ENCODE peak calls at places on chromosomes 1 and 21, in eight cellular contexts. F, G, S, W, Z, Y, H and E are unnamed samples.

GRCh38 chr21:39444406-39445145 is 1.0 kb downstream of the LCA5L start:
- DNase-seq in F (no peak), G (peak; percentile 13), S (peak; percentile 63), W (no peak), Z (peak; percentile 45), Y (peak; percentile 32), H (no peak), E (peak; percentile 21)

GRCh38 chr21:14901482-14901958 is 163.3 kb downstream of the NRIP1 start:
- DNase-seq in F (no peak), G (peak; percentile 85), S (peak; percentile 24), W (no peak), Z (no peak), Y (peak; percentile 69), H (no peak), E (peak; percentile 81)

GRCh38 chr1:198749279-198749678 is 110.4 kb downstream of the PTPRC start:
- DNase-seq in F (no peak), G (peak; percentile 71), S (no peak), W (no peak), Z (no peak), Y (peak; percentile 60), H (no peak), E (peak; percentile 60)

GRCh38 chr1:203378529-203379271 is 27.8 kb upstream of the FMOD start:
- DNase-seq in F (no peak), G (no peak), S (peak; percentile 85), W (peak; percentile 48), Z (peak; percentile 83), Y (peak; percentile 27), H (no peak), E (no peak)

GRCh38 chr1:198387587-198387986 is 152.9 kb downstream of the ATP6V1G3 start:
- DNase-seq in F (no peak), G (no peak), S (peak; percentile 29), W (no peak), Z (peak; percentile 9), Y (no peak), H (no peak), E (no peak)

GRCh38 chr1:158035976-158036583 is 42.6 kb downstream of the KIRREL1 start:
- DNase-seq in F (no peak), G (peak; percentile 49), S (peak; percentile 81), W (peak; percentile 58), Z (peak; percentile 81), Y (peak; percentile 72), H (peak; percentile 67), E (peak; percentile 70)

GRCh38 chr21:14877581-14878228 is 187.1 kb downstream of the NRIP1 start:
- DNase-seq in F (no peak), G (peak; percentile 67), S (peak; percentile 54), W (no peak), Z (no peak), Y (peak; percentile 77), H (no peak), E (peak; percentile 26)

GRCh38 chr1:85356130-85356529 is 79.7 kb upstream of the BCL10 start:
- DNase-seq in F (no peak), G (no peak), S (no peak), W (no peak), Z (no peak), Y (no peak), H (no peak), E (no peak)

GRCh38 chr1:1084372-1085170 is 10.5 kb upstream of the RNF223 start:
- DNase-seq in F (no peak), G (no peak), S (no peak), W (no peak), Z (no peak), Y (no peak), H (no peak), E (no peak)

GRCh38 chr1:39105061-39105840 is 79.1 kb downstream of the NDUFS5 start:
- DNase-seq in F (peak; percentile 45), G (no peak), S (peak; percentile 76), W (peak; percentile 77), Z (peak; percentile 62), Y (peak; percentile 45), H (peak; percentile 87), E (peak; percentile 84)

GRCh38 chr1:206471415-206471801 is 1.1 kb downstream of the IKBKE start:
- DNase-seq in F (no peak), G (no peak), S (no peak), W (no peak), Z (no peak), Y (no peak), H (no peak), E (no peak)

GRCh38 chr1:206469411-206469932 is 804 bp upstream of the IKBKE start:
- DNase-seq in F (peak; percentile 23), G (peak; percentile 40), S (no peak), W (no peak), Z (no peak), Y (no peak), H (no peak), E (peak; percentile 68)

GRCh38 chr1:206469933-206470691 is at the start of gene IKBKE:
- DNase-seq in F (peak; percentile 24), G (peak; percentile 66), S (peak; percentile 76), W (peak; percentile 46), Z (peak; percentile 77), Y (peak; percentile 69), H (peak; percentile 84), E (peak; percentile 73)

GRCh38 chr1:206471993-206472392 is 1.7 kb downstream of the IKBKE start:
- DNase-seq in F (no peak), G (no peak), S (no peak), W (no peak), Z (no peak), Y (no peak), H (no peak), E (no peak)

DNA sequence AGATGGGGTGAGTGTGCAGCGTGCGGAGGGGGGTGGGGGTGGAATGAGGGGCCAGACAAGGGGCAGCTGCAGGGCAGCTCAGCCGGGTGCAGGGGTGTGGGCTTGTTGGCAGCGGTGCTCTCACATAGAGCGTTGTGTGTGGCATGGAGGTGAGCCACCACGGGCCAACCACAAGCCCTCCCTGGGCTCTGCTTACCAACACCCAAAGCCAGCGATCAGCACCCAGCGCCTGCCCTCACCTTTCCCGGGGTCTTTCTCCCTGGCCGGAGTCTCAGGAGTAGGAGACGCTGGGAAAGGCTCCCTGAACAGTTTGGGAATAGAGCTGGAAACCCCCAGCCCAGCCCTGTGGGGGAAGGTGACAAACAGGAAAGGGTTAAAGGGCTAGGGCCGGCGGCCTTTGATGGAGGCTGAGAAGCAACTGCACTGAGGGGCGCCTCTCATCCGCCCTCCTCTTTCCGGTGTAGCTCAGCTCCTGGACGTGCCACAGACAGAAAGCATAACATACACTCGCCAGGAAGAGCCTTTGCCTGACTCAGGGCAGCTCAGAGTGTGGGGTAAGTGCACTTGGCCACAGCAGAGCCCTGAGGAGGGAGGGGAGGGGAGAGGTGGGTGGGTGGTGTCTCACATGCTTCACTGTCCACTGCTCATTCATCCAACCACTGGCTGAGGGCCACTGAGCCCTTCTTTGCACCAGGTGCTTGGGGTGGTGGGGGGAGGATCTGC is 577 bp downstream of the IKBKE start:
- DNase-seq in F (peak; percentile 45), G (peak; percentile 60), S (peak; percentile 77), W (no peak), Z (peak; percentile 84), Y (peak; percentile 84), H (peak; percentile 76), E (peak; percentile 62)
- TF ChIP-seq CTCF in F (no peak), G (no peak), S (no peak), W (no peak), Z (no peak), Y (no peak), H (no peak), E (no peak)

GRCh38 chr1:226569879-226570547 is 21.4 kb downstream of the STUM start:
- DNase-seq in F (no peak), G (no peak), S (no peak), W (no peak), Z (no peak), Y (no peak), H (peak; percentile 48), E (no peak)

GRCh38 chr1:226566234-226566633 is 17.7 kb downstream of the STUM start:
- DNase-seq in F (no peak), G (no peak), S (no peak), W (no peak), Z (no peak), Y (no peak), H (no peak), E (no peak)

GRCh38 chr1:226565476-226565875 is 16.9 kb downstream of the STUM start:
- DNase-seq in F (no peak), G (no peak), S (no peak), W (no peak), Z (no peak), Y (no peak), H (peak; percentile 25), E (no peak)

GRCh38 chr1:226568975-226569741 is 20.6 kb downstream of the STUM start:
- DNase-seq in F (no peak), G (no peak), S (no peak), W (no peak), Z (no peak), Y (no peak), H (peak; percentile 26), E (no peak)

DNA sequence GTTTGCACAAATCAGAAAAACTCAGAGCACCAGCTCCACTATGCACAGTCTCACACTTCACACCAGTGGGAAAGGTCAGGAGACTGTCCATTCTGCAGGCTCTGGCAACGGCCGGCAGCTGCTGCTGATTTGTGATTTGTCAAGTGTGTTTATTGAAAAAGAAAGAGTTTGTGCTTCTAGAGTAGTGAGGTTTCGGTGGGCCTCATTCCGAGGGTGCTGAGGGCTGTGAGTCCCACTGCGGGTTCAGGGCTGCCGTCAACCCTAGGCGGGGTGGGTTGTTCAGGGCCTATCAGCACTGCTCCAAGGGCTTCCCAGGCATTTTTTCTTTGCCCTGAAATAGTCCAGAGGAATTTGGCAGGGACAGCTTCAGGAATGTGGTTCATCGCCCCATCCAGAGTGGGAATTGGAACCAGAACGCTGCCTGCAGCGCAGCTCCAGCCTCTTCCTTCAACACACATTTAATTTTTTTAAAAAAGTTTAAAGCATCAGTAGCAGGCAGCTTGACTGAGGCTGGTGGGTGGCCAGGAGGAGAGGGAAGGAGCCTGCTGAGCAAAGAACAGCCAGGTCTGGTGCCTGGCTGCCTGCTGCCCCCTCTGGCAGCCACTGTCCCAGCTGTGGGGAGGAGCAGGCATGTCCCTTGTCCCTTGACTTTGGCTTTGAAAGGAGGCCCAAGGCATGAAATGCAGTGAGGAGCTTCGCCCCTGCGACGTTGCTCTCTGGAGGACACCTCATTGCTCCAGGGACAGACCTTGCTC is 19.7 kb downstream of the STUM start:
- DNase-seq in F (no peak), G (no peak), S (peak; percentile 60), W (peak; percentile 29), Z (no peak), Y (peak; percentile 15), H (peak; percentile 40), E (no peak)
- TF ChIP-seq CTCF in F (no peak), G (peak; percentile 14), S (peak; percentile 15), W (no peak), Z (peak; percentile 20), Y (peak; percentile 21), H (no peak), E (peak; percentile 18)

DNA sequence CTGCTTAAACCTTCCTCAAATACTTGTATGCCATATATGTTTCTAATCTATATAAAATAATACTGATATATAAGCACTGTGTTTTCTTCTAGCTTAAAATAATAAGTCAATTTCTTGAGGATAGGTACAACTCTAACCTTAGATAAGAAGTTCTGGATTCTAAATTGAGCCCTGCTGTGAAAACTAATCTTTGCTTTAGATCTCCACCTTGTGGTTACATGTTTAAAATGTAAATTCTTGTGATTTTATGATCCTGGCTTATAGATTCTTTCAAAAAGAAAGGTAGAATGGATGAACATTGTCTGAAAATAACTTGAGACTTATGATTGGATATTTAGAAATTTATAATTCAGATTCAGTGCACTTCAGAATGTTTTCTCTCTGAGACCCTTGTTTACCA is 38.9 kb upstream of the HMCN1 start:
- DNase-seq in F (no peak), G (peak; percentile 29), S (no peak), W (no peak), Z (no peak), Y (peak; percentile 10), H (no peak), E (no peak)
- TF ChIP-seq CTCF in F (peak; percentile 52), G (no peak), S (no peak), W (no peak), Z (no peak), Y (peak; percentile 24), H (peak; percentile 28), E (peak; percentile 13)

GRCh38 chr1:64514197-64514765 is 44.4 kb downstream of the CACHD1 start:
- DNase-seq in F (no peak), G (no peak), S (peak; percentile 86), W (no peak), Z (peak; percentile 78), Y (peak; percentile 77), H (no peak), E (no peak)
- TF ChIP-seq CTCF in F (no peak), G (no peak), S (no peak), W (no peak), Z (no peak), Y (no peak), H (no peak), E (no peak)